ENCODE peak calls at places on chromosome 11, in seven cellular contexts. J is right lobe of liver, X is GM13976, U is COR-L47, H is Right ventricle myocardium superior, L is HEK293T, K is fibroblast of villous mesenchyme. G is an unnamed sample.
A peak's percentile ranks its signal among the peaks of the same experiment; 100 is the strongest.

GRCh38 chr11:100849009-100849913 is 162.2 kb downstream of the ARHGAP42 start:
- DNase-seq in J (no peak), X (no peak), U (no peak), H (no peak), L (no peak), K (peak; percentile 97), G (no peak)

GRCh38 chr11:59053387-59053786 is 32.7 kb upstream of the GLYATL1B start:
- DNase-seq in J (peak; percentile 68), X (peak; percentile 7), U (peak; percentile 6), H (peak; percentile 71), L (peak; percentile 7), K (peak; percentile 64), G (no peak)

GRCh38 chr11:116232364-116232801 is 540.4 kb downstream of the BUD13 start:
- DNase-seq in J (no peak), X (no peak), U (peak; percentile 90), H (no peak), L (peak; percentile 17), K (no peak), G (peak; percentile 49)

GRCh38 chr11:47002366-47002765 is 65.8 kb downstream of the CSTPP1 start:
- DNase-seq in J (no peak), X (no peak), U (no peak), H (no peak), L (no peak), K (no peak), G (no peak)

GRCh38 chr11:72736452-72737069 is 15.6 kb downstream of the ARAP1 start:
- DNase-seq in J (peak; percentile 70), X (peak; percentile 64), U (no peak), H (peak; percentile 76), L (no peak), K (peak; percentile 65), G (no peak)

GRCh38 chr11:60978546-60979380 is 7.3 kb downstream of the CD6 start:
- DNase-seq in J (no peak), X (no peak), U (no peak), H (no peak), L (no peak), K (no peak), G (no peak)

GRCh38 chr11:80596291-80596810 is 1155.5 kb upstream of the TENM4 start:
- DNase-seq in J (no peak), X (no peak), U (no peak), H (no peak), L (no peak), K (no peak), G (no peak)

GRCh38 chr11:1458340-1459218 is 28.0 kb downstream of the MOB2 start:
- DNase-seq in J (no peak), X (no peak), U (no peak), H (peak; percentile 75), L (peak; percentile 25), K (peak; percentile 50), G (peak; percentile 18)

GRCh38 chr11:67452141-67452952 is at the start of gene GPR152:
- DNase-seq in J (no peak), X (no peak), U (no peak), H (peak; percentile 67), L (no peak), K (no peak), G (no peak)

GRCh38 chr11:78339483-78339882 is 78.1 kb downstream of the GAB2 start:
- DNase-seq in J (no peak), X (no peak), U (peak; percentile 56), H (no peak), L (no peak), K (no peak), G (peak; percentile 96)

GRCh38 chr11:94650756-94651155 is 83.6 kb downstream of the PIWIL4 start:
- DNase-seq in J (peak; percentile 23), X (no peak), U (no peak), H (peak; percentile 87), L (no peak), K (peak; percentile 94), G (no peak)

GRCh38 chr11:45485070-45485716 is 180.2 kb downstream of the CHST1 start:
- DNase-seq in J (no peak), X (no peak), U (no peak), H (no peak), L (no peak), K (no peak), G (peak; percentile 32)

GRCh38 chr11:17595526-17596309 is 48.7 kb downstream of the OTOG start:
- DNase-seq in J (no peak), X (no peak), U (no peak), H (no peak), L (no peak), K (no peak), G (no peak)

GRCh38 chr11:78791964-78792363 is 217.3 kb upstream of the NARS2 start:
- DNase-seq in J (no peak), X (no peak), U (no peak), H (no peak), L (no peak), K (no peak), G (no peak)

GRCh38 chr11:65426839-65427690 is 4.5 kb downstream of the NEAT1 start:
- DNase-seq in J (peak; percentile 68), X (no peak), U (no peak), H (peak; percentile 42), L (no peak), K (peak; percentile 84), G (no peak)

GRCh38 chr11:59706518-59707285 is 6.9 kb downstream of the OR10V1 start:
- DNase-seq in J (no peak), X (no peak), U (no peak), H (no peak), L (no peak), K (peak; percentile 91), G (no peak)

GRCh38 chr11:1221848-1222311 is 986 bp upstream of the MUC5B start:
- DNase-seq in J (peak; percentile 14), X (no peak), U (no peak), H (peak; percentile 31), L (no peak), K (no peak), G (no peak)

GRCh38 chr11:84714316-84714780 is 912.8 kb downstream of the DLG2 start:
- DNase-seq in J (peak; percentile 24), X (peak; percentile 35), U (no peak), H (peak; percentile 48), L (peak; percentile 52), K (peak; percentile 2), G (peak; percentile 49)

GRCh38 chr11:16012125-16012751 is 344.1 kb downstream of the SOX6 start:
- DNase-seq in J (no peak), X (no peak), U (no peak), H (no peak), L (no peak), K (no peak), G (no peak)

G was measured in NCI-H1436.